ENCODE peak calls at places on chromosomes 4 and X, in eight cellular contexts. One of them, this sample, is unnamed.

GRCh38 chr4:54050214-54050904 is 14.0 kb downstream of the CHIC2 start:
- DNase-seq in lower lobe of right lung: no peak
- DNase-seq in colonic mucosa: no peak
- DNase-seq in SK-N-SH: no peak
- DNase-seq in astrocyte of the cerebellum: no peak
- DNase-seq in hepatocyte: no peak
- DNase-seq in skeletal muscle cell: no peak
- DNase-seq in SJSA1: no peak
- DNase-seq in this sample: no peak

GRCh38 chr4:866761-867390 is 40.9 kb upstream of the CPLX1 start:
- DNase-seq in skeletal muscle cell: no peak
- DNase-seq in astrocyte of the cerebellum: no peak
- DNase-seq in SJSA1: no peak
- DNase-seq in lower lobe of right lung: no peak
- DNase-seq in hepatocyte: no peak
- DNase-seq in SK-N-SH: no peak
- DNase-seq in colonic mucosa: no peak
- DNase-seq in this sample: no peak

GRCh38 chr4:1047106-1047975 is 35.9 kb downstream of the FGFRL1 start:
- DNase-seq in SJSA1: no peak
- DNase-seq in SK-N-SH: no peak
- DNase-seq in astrocyte of the cerebellum: no peak
- DNase-seq in lower lobe of right lung: peak; percentile 50
- DNase-seq in skeletal muscle cell: no peak
- DNase-seq in hepatocyte: no peak
- DNase-seq in colonic mucosa: peak; percentile 49
- DNase-seq in this sample: no peak

GRCh38 chr4:10100734-10101216 is 15.8 kb downstream of the WDR1 start:
- DNase-seq in lower lobe of right lung: peak; percentile 79
- DNase-seq in astrocyte of the cerebellum: no peak
- DNase-seq in colonic mucosa: peak; percentile 45
- DNase-seq in hepatocyte: no peak
- DNase-seq in SK-N-SH: no peak
- DNase-seq in SJSA1: no peak
- DNase-seq in skeletal muscle cell: no peak
- DNase-seq in this sample: no peak

GRCh38 chr4:8747896-8748575 is 123.6 kb downstream of the HMX1 start:
- DNase-seq in SJSA1: no peak
- DNase-seq in SK-N-SH: no peak
- DNase-seq in colonic mucosa: no peak
- DNase-seq in astrocyte of the cerebellum: no peak
- DNase-seq in lower lobe of right lung: peak; percentile 31
- DNase-seq in hepatocyte: no peak
- DNase-seq in skeletal muscle cell: no peak
- DNase-seq in this sample: no peak

GRCh38 chr4:164446516-164446915 is 307.4 kb upstream of the SMIM31 start:
- DNase-seq in hepatocyte: no peak
- DNase-seq in astrocyte of the cerebellum: peak; percentile 29
- DNase-seq in SJSA1: no peak
- DNase-seq in skeletal muscle cell: peak; percentile 12
- DNase-seq in lower lobe of right lung: no peak
- DNase-seq in colonic mucosa: no peak
- DNase-seq in SK-N-SH: no peak
- DNase-seq in this sample: peak; percentile 14

GRCh38 chr4:73341454-73341853 is 62.6 kb upstream of the ALB start:
- DNase-seq in lower lobe of right lung: no peak
- DNase-seq in SJSA1: no peak
- DNase-seq in hepatocyte: peak; percentile 75
- DNase-seq in astrocyte of the cerebellum: peak; percentile 53
- DNase-seq in colonic mucosa: peak; percentile 30
- DNase-seq in skeletal muscle cell: peak; percentile 18
- DNase-seq in SK-N-SH: peak; percentile 11
- DNase-seq in this sample: peak; percentile 12

GRCh38 chr4:84971319-84971932 is 4.9 kb upstream of the WDFY3 start:
- DNase-seq in astrocyte of the cerebellum: peak; percentile 45
- DNase-seq in hepatocyte: peak; percentile 62
- DNase-seq in skeletal muscle cell: no peak
- DNase-seq in SK-N-SH: peak; percentile 30
- DNase-seq in lower lobe of right lung: no peak
- DNase-seq in SJSA1: no peak
- DNase-seq in colonic mucosa: no peak
- DNase-seq in this sample: no peak

GRCh38 chr4:76751612-76752343 is 146.2 kb downstream of the SOWAHB start:
- DNase-seq in skeletal muscle cell: no peak
- DNase-seq in hepatocyte: no peak
- DNase-seq in SK-N-SH: no peak
- DNase-seq in astrocyte of the cerebellum: no peak
- DNase-seq in lower lobe of right lung: no peak
- DNase-seq in colonic mucosa: no peak
- DNase-seq in SJSA1: no peak
- DNase-seq in this sample: no peak

GRCh38 chr4:38805530-38806145 is 1.0 kb upstream of the TLR1 start:
- DNase-seq in lower lobe of right lung: peak; percentile 57
- DNase-seq in SJSA1: no peak
- DNase-seq in skeletal muscle cell: no peak
- DNase-seq in hepatocyte: no peak
- DNase-seq in SK-N-SH: no peak
- DNase-seq in astrocyte of the cerebellum: no peak
- DNase-seq in colonic mucosa: peak; percentile 26
- DNase-seq in this sample: no peak
- H3K4me3 ChIP-seq in lower lobe of right lung: peak overlapping the region; percentile 51
- H3K4me3 ChIP-seq in SJSA1: no peak overlapping the region
- H3K4me3 ChIP-seq in skeletal muscle cell: no peak overlapping the region
- H3K4me3 ChIP-seq in hepatocyte: no peak overlapping the region
- H3K4me3 ChIP-seq in SK-N-SH: no peak overlapping the region
- H3K4me3 ChIP-seq in astrocyte of the cerebellum: no peak overlapping the region
- H3K4me3 ChIP-seq in colonic mucosa: no peak overlapping the region
- H3K4me3 ChIP-seq in this sample: no peak overlapping the region

GRCh38 chrX:109624641-109625311 is at the start of gene KCNE5:
- DNase-seq in lower lobe of right lung: peak; percentile 37
- DNase-seq in astrocyte of the cerebellum: no peak
- DNase-seq in colonic mucosa: no peak
- DNase-seq in SJSA1: no peak
- DNase-seq in skeletal muscle cell: no peak
- DNase-seq in hepatocyte: peak; percentile 51
- DNase-seq in SK-N-SH: peak; percentile 46
- DNase-seq in this sample: no peak
- H3K4me3 ChIP-seq in lower lobe of right lung: peak within 1 kb of the TSS; percentile 8
- H3K4me3 ChIP-seq in astrocyte of the cerebellum: peak within 1 kb of the TSS; percentile 27
- H3K4me3 ChIP-seq in colonic mucosa: no peak within 1 kb of the TSS
- H3K4me3 ChIP-seq in SJSA1: no peak within 1 kb of the TSS
- H3K4me3 ChIP-seq in skeletal muscle cell: peak within 1 kb of the TSS; percentile 27
- H3K4me3 ChIP-seq in hepatocyte: no peak within 1 kb of the TSS
- H3K4me3 ChIP-seq in SK-N-SH: no peak within 1 kb of the TSS
- H3K4me3 ChIP-seq in this sample: no peak within 1 kb of the TSS

GRCh38 chr4:183758735-183759447 is 99.8 kb downstream of the TRAPPC11 start:
- DNase-seq in skeletal muscle cell: no peak
- DNase-seq in hepatocyte: no peak
- DNase-seq in astrocyte of the cerebellum: no peak
- DNase-seq in SK-N-SH: no peak
- DNase-seq in SJSA1: no peak
- DNase-seq in colonic mucosa: no peak
- DNase-seq in lower lobe of right lung: no peak
- DNase-seq in this sample: no peak
- H3K4me3 ChIP-seq in skeletal muscle cell: no peak overlapping the region
- H3K4me3 ChIP-seq in hepatocyte: no peak overlapping the region
- H3K4me3 ChIP-seq in astrocyte of the cerebellum: no peak overlapping the region
- H3K4me3 ChIP-seq in SK-N-SH: no peak overlapping the region
- H3K4me3 ChIP-seq in SJSA1: no peak overlapping the region
- H3K4me3 ChIP-seq in colonic mucosa: no peak overlapping the region
- H3K4me3 ChIP-seq in lower lobe of right lung: no peak overlapping the region
- H3K4me3 ChIP-seq in this sample: no peak overlapping the region

GRCh38 chr4:16942491-16942890 is 44.0 kb upstream of the LDB2 start:
- DNase-seq in colonic mucosa: no peak
- DNase-seq in SK-N-SH: no peak
- DNase-seq in astrocyte of the cerebellum: no peak
- DNase-seq in lower lobe of right lung: no peak
- DNase-seq in SJSA1: no peak
- DNase-seq in hepatocyte: no peak
- DNase-seq in skeletal muscle cell: no peak
- DNase-seq in this sample: no peak
- H3K4me3 ChIP-seq in colonic mucosa: no peak overlapping the region
- H3K4me3 ChIP-seq in SK-N-SH: no peak overlapping the region
- H3K4me3 ChIP-seq in astrocyte of the cerebellum: no peak overlapping the region
- H3K4me3 ChIP-seq in lower lobe of right lung: no peak overlapping the region
- H3K4me3 ChIP-seq in SJSA1: no peak overlapping the region
- H3K4me3 ChIP-seq in hepatocyte: no peak overlapping the region
- H3K4me3 ChIP-seq in skeletal muscle cell: no peak overlapping the region
- H3K4me3 ChIP-seq in this sample: no peak overlapping the region

GRCh38 chr4:171025323-171025722 is 787.9 kb upstream of the GALNTL6 start:
- DNase-seq in lower lobe of right lung: no peak
- DNase-seq in hepatocyte: no peak
- DNase-seq in SK-N-SH: no peak
- DNase-seq in colonic mucosa: no peak
- DNase-seq in SJSA1: no peak
- DNase-seq in astrocyte of the cerebellum: no peak
- DNase-seq in skeletal muscle cell: no peak
- DNase-seq in this sample: no peak
- H3K4me3 ChIP-seq in lower lobe of right lung: no peak overlapping the region
- H3K4me3 ChIP-seq in hepatocyte: no peak overlapping the region
- H3K4me3 ChIP-seq in SK-N-SH: no peak overlapping the region
- H3K4me3 ChIP-seq in colonic mucosa: no peak overlapping the region
- H3K4me3 ChIP-seq in SJSA1: no peak overlapping the region
- H3K4me3 ChIP-seq in astrocyte of the cerebellum: no peak overlapping the region
- H3K4me3 ChIP-seq in skeletal muscle cell: no peak overlapping the region
- H3K4me3 ChIP-seq in this sample: no peak overlapping the region

GRCh38 chr4:184719407-184719806 is 14.5 kb downstream of the CENPU start:
- DNase-seq in SK-N-SH: no peak
- DNase-seq in astrocyte of the cerebellum: no peak
- DNase-seq in skeletal muscle cell: no peak
- DNase-seq in colonic mucosa: no peak
- DNase-seq in hepatocyte: no peak
- DNase-seq in SJSA1: no peak
- DNase-seq in lower lobe of right lung: no peak
- DNase-seq in this sample: no peak
- H3K4me3 ChIP-seq in SK-N-SH: no peak overlapping the region
- H3K4me3 ChIP-seq in astrocyte of the cerebellum: no peak overlapping the region
- H3K4me3 ChIP-seq in skeletal muscle cell: no peak overlapping the region
- H3K4me3 ChIP-seq in colonic mucosa: no peak overlapping the region
- H3K4me3 ChIP-seq in hepatocyte: no peak overlapping the region
- H3K4me3 ChIP-seq in SJSA1: no peak overlapping the region
- H3K4me3 ChIP-seq in lower lobe of right lung: no peak overlapping the region
- H3K4me3 ChIP-seq in this sample: no peak overlapping the region